ENCODE peak calls at places on chromosomes 13 and 19, in four cellular contexts. One of them, this sample, is unnamed.

GRCh38 chr19:6828698-6829633 is 56.5 kb downstream of the VAV1 start:
- DNase-seq in nucleus accumbens: no peak
- DNase-seq in T-helper 17 cell: peak; percentile 12
- DNase-seq in GM12865: peak; percentile 73
- DNase-seq in this sample: peak; percentile 85

GRCh38 chr13:100392709-100393630 is 195.6 kb downstream of the GGACT start:
- DNase-seq in nucleus accumbens: no peak
- DNase-seq in T-helper 17 cell: no peak
- DNase-seq in GM12865: peak; percentile 73
- DNase-seq in this sample: no peak

GRCh38 chr19:23118400-23118799 is 1.6 kb downstream of the ZNF730 start:
- DNase-seq in GM12865: no peak
- DNase-seq in nucleus accumbens: no peak
- DNase-seq in T-helper 17 cell: no peak
- DNase-seq in this sample: peak; percentile 45

GRCh38 chr13:95073826-95074345 is 227.4 kb downstream of the ABCC4 start:
- DNase-seq in nucleus accumbens: no peak
- DNase-seq in T-helper 17 cell: no peak
- DNase-seq in GM12865: no peak
- DNase-seq in this sample: no peak

GRCh38 chr13:113637262-113638160 is 20.5 kb downstream of the ATP4B start:
- DNase-seq in GM12865: no peak
- DNase-seq in nucleus accumbens: no peak
- DNase-seq in T-helper 17 cell: no peak
- DNase-seq in this sample: no peak

GRCh38 chr13:63311587-63311986 is 1895.9 kb upstream of the PCDH20 start:
- DNase-seq in nucleus accumbens: no peak
- DNase-seq in GM12865: no peak
- DNase-seq in T-helper 17 cell: no peak
- DNase-seq in this sample: no peak

GRCh38 chr13:45602183-45602582 is 13.4 kb downstream of the ERICH6B start:
- DNase-seq in GM12865: no peak
- DNase-seq in nucleus accumbens: no peak
- DNase-seq in T-helper 17 cell: no peak
- DNase-seq in this sample: no peak

GRCh38 chr13:33957497-33957905 is 139.6 kb downstream of the RFC3 start:
- DNase-seq in GM12865: no peak
- DNase-seq in nucleus accumbens: no peak
- DNase-seq in T-helper 17 cell: no peak
- DNase-seq in this sample: no peak

GRCh38 chr13:20407759-20408158 is 117.9 kb downstream of the CRYL1 start:
- DNase-seq in GM12865: no peak
- DNase-seq in T-helper 17 cell: no peak
- DNase-seq in nucleus accumbens: no peak
- DNase-seq in this sample: no peak

GRCh38 chr13:99995503-99996176 is 14.1 kb downstream of the ZIC2 start:
- DNase-seq in T-helper 17 cell: no peak
- DNase-seq in GM12865: no peak
- DNase-seq in nucleus accumbens: no peak
- DNase-seq in this sample: no peak

GRCh38 chr13:73596382-73596781 is 537.6 kb downstream of the KLF5 start:
- DNase-seq in T-helper 17 cell: no peak
- DNase-seq in GM12865: no peak
- DNase-seq in nucleus accumbens: no peak
- DNase-seq in this sample: no peak

GRCh38 chr19:11663162-11663561 is 65.9 kb downstream of the ZNF627 start:
- DNase-seq in nucleus accumbens: no peak
- DNase-seq in T-helper 17 cell: no peak
- DNase-seq in GM12865: no peak
- DNase-seq in this sample: no peak

GRCh38 chr13:97892717-97893116 is 60.8 kb upstream of the IPO5 start:
- DNase-seq in nucleus accumbens: no peak
- DNase-seq in GM12865: no peak
- DNase-seq in T-helper 17 cell: no peak
- DNase-seq in this sample: no peak

GRCh38 chr13:100338265-100338664 is 249.4 kb downstream of the PCCA start:
- DNase-seq in GM12865: no peak
- DNase-seq in nucleus accumbens: no peak
- DNase-seq in T-helper 17 cell: no peak
- DNase-seq in this sample: no peak

GRCh38 chr19:42140125-42140754 is 8.0 kb upstream of the POU2F2 start:
- DNase-seq in T-helper 17 cell: no peak
- DNase-seq in nucleus accumbens: no peak
- DNase-seq in GM12865: peak; percentile 35
- DNase-seq in this sample: peak; percentile 25

GRCh38 chr13:32446778-32447465 is 19.0 kb upstream of the N4BP2L1 start:
- DNase-seq in nucleus accumbens: no peak
- DNase-seq in GM12865: no peak
- DNase-seq in T-helper 17 cell: no peak
- DNase-seq in this sample: no peak

GRCh38 chr19:33274663-33275558 is 27.4 kb downstream of the CEBPA start:
- DNase-seq in GM12865: no peak
- DNase-seq in T-helper 17 cell: no peak
- DNase-seq in nucleus accumbens: no peak
- DNase-seq in this sample: no peak

GRCh38 chr19:3979289-3979673 is 6.0 kb downstream of the EEF2 start:
- DNase-seq in nucleus accumbens: no peak
- DNase-seq in GM12865: no peak
- DNase-seq in T-helper 17 cell: no peak
- DNase-seq in this sample: no peak

GRCh38 chr19:17950310-17951150 is 16.4 kb upstream of the KCNN1 start:
- DNase-seq in nucleus accumbens: no peak
- DNase-seq in T-helper 17 cell: no peak
- DNase-seq in GM12865: no peak
- DNase-seq in this sample: no peak

GRCh38 chr13:114282143-114282685 is 813 bp downstream of the UPF3A start:
- DNase-seq in GM12865: peak; percentile 54
- DNase-seq in nucleus accumbens: no peak
- DNase-seq in T-helper 17 cell: no peak
- DNase-seq in this sample: peak; percentile 71

GRCh38 chr19:53463263-53463662 is 4.3 kb upstream of the ZNF813 start:
- DNase-seq in T-helper 17 cell: no peak
- DNase-seq in nucleus accumbens: peak; percentile 71
- DNase-seq in GM12865: no peak
- DNase-seq in this sample: peak; percentile 31